ENCODE peak calls at places on chromosomes 13 and 19, in eight cellular contexts. P, H, V, G, E, D, O and Q are unnamed samples.

GRCh38 chr19:4371209-4371897 is 28.0 kb downstream of the MPND start:
- DNase-seq in H (no peak), P (no peak), V (no peak), D (no peak), O (no peak), G (no peak), E (peak; percentile 39), Q (no peak)

GRCh38 chr13:40681341-40682051 is 15.1 kb upstream of the FOXO1 start:
- DNase-seq in V (no peak), G (no peak), E (no peak), D (no peak), P (no peak), H (no peak), O (no peak), Q (no peak)

GRCh38 chr19:50046649-50047503 is 21.1 kb downstream of the ZNF473 start:
- DNase-seq in H (no peak), G (peak; percentile 71), D (no peak), P (peak; percentile 26), O (peak; percentile 57), E (no peak), V (no peak), Q (peak; percentile 49)

GRCh38 chr19:1136201-1136600 is 32.4 kb downstream of the GPX4 start:
- DNase-seq in O (no peak), V (no peak), E (no peak), D (peak; percentile 30), G (no peak), P (no peak), H (no peak), Q (no peak)

GRCh38 chr13:50731400-50731799 is 112.1 kb downstream of the DLEU7 start:
- DNase-seq in P (no peak), H (no peak), E (no peak), O (no peak), D (peak; percentile 63), G (no peak), V (no peak), Q (no peak)

GRCh38 chr19:19502281-19502680 is 13.1 kb downstream of the TSSK6 start:
- DNase-seq in P (no peak), D (no peak), O (no peak), H (no peak), G (no peak), E (no peak), V (no peak), Q (no peak)

GRCh38 chr19:4319067-4319718 is 14.8 kb downstream of the FSD1 start:
- DNase-seq in V (no peak), E (no peak), G (no peak), D (no peak), O (no peak), P (no peak), H (no peak), Q (no peak)

GRCh38 chr13:111937763-111938375 is 129.1 kb upstream of the SOX1 start:
- DNase-seq in G (no peak), H (no peak), D (no peak), V (no peak), P (no peak), E (no peak), O (no peak), Q (no peak)

GRCh38 chr19:768424-768823 is 17.5 kb downstream of the MISP start:
- DNase-seq in G (no peak), D (no peak), O (no peak), V (no peak), E (peak; percentile 91), P (no peak), H (no peak), Q (no peak)

GRCh38 chr19:49165865-49166301 is 8.3 kb downstream of the TRPM4 start:
- DNase-seq in D (no peak), G (no peak), H (no peak), P (no peak), O (no peak), V (no peak), E (no peak), Q (no peak)

GRCh38 chr13:83503424-83503823 is 378.9 kb downstream of the SLITRK1 start:
- DNase-seq in G (no peak), E (no peak), O (no peak), D (no peak), V (no peak), H (no peak), P (no peak), Q (no peak)

GRCh38 chr19:52070496-52070895 is 21.9 kb upstream of the ZNF432 start:
- DNase-seq in O (no peak), P (no peak), V (no peak), D (no peak), E (no peak), H (no peak), G (no peak), Q (no peak)

GRCh38 chr13:24680921-24681585 is 845 bp downstream of the ATP12A start:
- DNase-seq in H (no peak), O (peak; percentile 23), D (no peak), V (no peak), E (no peak), G (no peak), P (no peak), Q (no peak)

GRCh38 chr13:29908411-29908810 is 58.0 kb upstream of the UBL3 start:
- DNase-seq in P (peak; percentile 55), E (peak; percentile 49), G (no peak), O (no peak), H (no peak), D (no peak), V (no peak), Q (no peak)

GRCh38 chr19:32919365-32919764 is 49.8 kb upstream of the SLC7A9 start:
- DNase-seq in G (no peak), V (no peak), O (no peak), E (no peak), P (no peak), D (no peak), H (no peak), Q (no peak)

GRCh38 chr19:27890206-27890605 is 1322.7 kb downstream of the UQCRFS1 start:
- DNase-seq in P (no peak), D (no peak), H (no peak), E (no peak), O (no peak), G (no peak), V (no peak), Q (no peak)

GRCh38 chr13:55516610-55517009 is 1624.1 kb upstream of the PRR20A start:
- DNase-seq in V (no peak), E (no peak), O (no peak), G (no peak), H (no peak), P (no peak), D (no peak), Q (no peak)

DNA sequence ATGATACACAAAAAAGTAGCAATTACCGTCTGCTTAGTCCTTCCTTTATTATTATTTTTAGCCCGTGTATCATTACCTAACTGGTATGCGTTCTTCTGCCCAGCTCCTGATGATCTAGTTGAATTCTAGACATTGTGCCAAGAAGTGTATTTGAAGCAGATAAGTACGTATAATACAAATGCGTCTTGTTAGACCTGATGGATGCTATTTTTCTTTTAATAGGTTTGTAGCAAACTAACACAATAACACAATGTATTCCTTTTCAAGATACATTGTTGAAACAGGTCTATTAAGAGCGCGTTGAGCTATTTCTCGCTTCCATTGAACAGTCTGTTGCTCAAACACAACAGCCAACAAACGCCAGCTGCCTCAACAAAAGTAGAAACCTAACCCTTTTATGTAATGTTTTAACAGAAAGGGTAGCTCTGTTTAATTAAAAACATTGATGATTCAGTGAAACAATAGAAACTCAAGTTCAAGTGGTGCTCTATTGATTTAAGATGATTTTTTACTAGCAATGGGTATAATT is 14.7 kb downstream of the ZIC2 start:
- DNase-seq in V (peak; percentile 45), O (no peak), G (no peak), E (peak; percentile 47), P (no peak), D (no peak), H (no peak), Q (no peak)
- H3K4me3 ChIP-seq in V (no peak overlapping the region), O (no peak overlapping the region), G (no peak overlapping the region), E (no peak overlapping the region), P (no peak overlapping the region), D (no peak overlapping the region), H (no peak overlapping the region), Q (no peak overlapping the region)

GRCh38 chr19:10292789-10293636 is 3.3 kb downstream of the ICAM5 start:
- DNase-seq in P (no peak), E (no peak), O (peak; percentile 44), D (no peak), H (no peak), V (no peak), G (no peak), Q (no peak)

GRCh38 chr19:10294368-10294697 is 4.6 kb downstream of the ICAM5 start:
- DNase-seq in H (no peak), P (no peak), O (peak; percentile 40), G (no peak), V (no peak), E (no peak), D (no peak), Q (no peak)

GRCh38 chr19:10293637-10294367 is 4.0 kb downstream of the ICAM5 start:
- DNase-seq in V (no peak), E (no peak), O (no peak), P (no peak), H (no peak), D (no peak), G (no peak), Q (no peak)

GRCh38 chr19:10295305-10295846 is 5.6 kb downstream of the ICAM5 start:
- DNase-seq in V (no peak), H (no peak), E (no peak), G (peak; percentile 86), O (peak; percentile 40), D (peak; percentile 84), P (no peak), Q (no peak)

DNA sequence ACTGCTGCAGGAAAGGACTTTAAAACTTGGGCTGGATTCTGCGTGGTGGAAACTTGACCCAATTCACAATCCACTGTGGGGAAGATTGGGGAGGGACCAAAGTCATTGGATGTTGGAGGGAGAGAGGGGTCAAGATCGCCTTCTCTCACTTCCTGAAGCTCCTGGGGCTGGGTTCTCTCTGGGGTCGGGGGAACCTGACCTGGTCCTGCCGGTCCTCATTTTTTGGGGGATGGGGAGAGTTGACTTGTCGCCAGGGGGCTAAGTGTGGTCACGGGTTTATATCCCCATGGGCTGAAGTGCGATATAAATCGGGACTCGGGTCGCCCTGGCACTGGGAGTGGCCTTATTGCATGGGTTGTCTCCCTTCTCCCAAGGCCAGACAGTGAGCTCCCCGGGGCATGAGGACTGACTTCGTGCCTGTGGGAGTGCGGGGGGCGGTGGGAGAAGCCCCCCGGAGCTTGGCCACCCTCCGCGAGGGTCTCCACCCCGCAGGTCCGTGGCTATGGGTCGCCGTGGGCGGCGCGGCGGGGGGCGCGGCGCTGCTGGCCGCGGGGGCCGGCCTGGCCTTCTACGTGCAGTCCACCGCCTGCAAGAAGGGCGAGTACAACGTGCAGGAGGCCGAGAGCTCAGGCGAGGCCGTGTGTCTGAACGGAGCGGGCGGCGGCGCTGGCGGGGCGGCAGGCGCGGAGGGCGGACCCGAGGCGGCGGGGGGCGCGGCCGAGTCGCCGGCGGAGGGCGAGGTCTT is 6.3 kb downstream of the ICAM5 start:
- DNase-seq in E (no peak), P (no peak), D (no peak), H (no peak), G (no peak), V (no peak), O (peak; percentile 37), Q (no peak)
- H3K4me3 ChIP-seq in E (no peak overlapping the region), P (peak overlapping the region; percentile 9), D (peak overlapping the region; percentile 52), H (no peak overlapping the region), G (peak overlapping the region; percentile 50), V (no peak overlapping the region), O (peak overlapping the region; percentile 3), Q (peak overlapping the region; percentile 40)

GRCh38 chr19:38252385-38252784 is 3.8 kb downstream of the PPP1R14A start:
- DNase-seq in H (no peak), P (no peak), O (no peak), E (no peak), V (no peak), G (no peak), D (no peak), Q (no peak)
- H3K4me3 ChIP-seq in H (peak overlapping the region; percentile 90), P (peak overlapping the region; percentile 35), O (no peak overlapping the region), E (no peak overlapping the region), V (peak overlapping the region; percentile 19), G (peak overlapping the region; percentile 58), D (no peak overlapping the region), Q (no peak overlapping the region)

GRCh38 chr19:45952691-45953505 is 20.8 kb downstream of the NOVA2 start:
- DNase-seq in E (peak; percentile 62), D (peak; percentile 74), G (no peak), O (peak; percentile 94), V (peak; percentile 80), P (no peak), H (no peak), Q (peak; percentile 35)
- H3K4me3 ChIP-seq in E (peak overlapping the region; percentile 20), D (peak overlapping the region; percentile 57), G (peak overlapping the region; percentile 18), O (peak overlapping the region; percentile 63), V (peak overlapping the region; percentile 72), P (peak overlapping the region; percentile 13), H (no peak overlapping the region), Q (no peak overlapping the region)